ENCODE peak calls at places on chromosomes 3 and 15, in four cellular contexts. E is HEK293T, T is WTC11, W is HepG2. B is an unnamed sample.

GRCh38 chr3:187783098-187783497 is 37.8 kb upstream of the BCL6 start:
- DNase-seq in T (no peak), E (no peak), W (no peak), B (no peak)

GRCh38 chr3:149319750-149320149 is 13.7 kb downstream of the TM4SF18 start:
- DNase-seq in E (no peak), W (no peak), T (no peak), B (no peak)

GRCh38 chr3:63724987-63725386 is 72.5 kb downstream of the SNTN start:
- DNase-seq in W (no peak), T (peak; percentile 24), E (no peak), B (no peak)

GRCh38 chr3:31196881-31197364 is 302.5 kb upstream of the GADL1 start:
- DNase-seq in W (no peak), T (no peak), E (no peak), B (no peak)

GRCh38 chr3:129001817-129002572 is 891 bp downstream of the EFCC1 start:
- DNase-seq in T (peak; percentile 60), E (peak; percentile 51), W (no peak), B (no peak)

GRCh38 chr3:165895919-165896318 is 58.7 kb upstream of the BCHE start:
- DNase-seq in E (peak; percentile 27), W (peak; percentile 37), T (peak; percentile 85), B (peak; percentile 55)

GRCh38 chr3:170864525-170865208 is 5.3 kb downstream of the RPL22L1 start:
- DNase-seq in W (no peak), E (no peak), T (no peak), B (peak; percentile 21)

GRCh38 chr3:110932515-110933095 is 139.0 kb upstream of the NECTIN3 start:
- DNase-seq in W (no peak), E (no peak), T (no peak), B (no peak)

GRCh38 chr3:25495726-25496125 is 67.7 kb downstream of the RARB start:
- DNase-seq in W (no peak), T (no peak), E (no peak), B (no peak)

GRCh38 chr15:100525894-100526512 is 2.7 kb downstream of the CERS3 start:
- DNase-seq in E (no peak), T (no peak), W (no peak), B (no peak)

GRCh38 chr3:60431599-60431958 is 819.7 kb downstream of the FHIT start:
- DNase-seq in E (no peak), T (peak; percentile 17), W (no peak), B (peak; percentile 5)

GRCh38 chr3:61250784-61251173 is 473 bp downstream of the FHIT start:
- DNase-seq in E (peak; percentile 50), W (peak; percentile 38), T (peak; percentile 17), B (peak; percentile 50)

GRCh38 chr3:74067296-74067695 is 442.6 kb upstream of the PDZRN3 start:
- DNase-seq in E (no peak), W (no peak), T (no peak), B (no peak)

GRCh38 chr15:66832679-66833078 is 130.6 kb downstream of the SMAD6 start:
- DNase-seq in T (no peak), E (no peak), W (no peak), B (peak; percentile 50)

GRCh38 chr3:194730369-194730768 is 44.7 kb downstream of the FAM43A start:
- DNase-seq in E (no peak), W (no peak), T (no peak), B (no peak)

GRCh38 chr15:77852241-77853007 is 219.7 kb upstream of the LINGO1 start:
- DNase-seq in E (no peak), W (no peak), T (no peak), B (no peak)

GRCh38 chr3:66144792-66145733 is 75.7 kb upstream of the SLC25A26 start:
- DNase-seq in W (no peak), E (peak; percentile 9), T (no peak), B (no peak)

GRCh38 chr3:25587526-25587925 is 77.2 kb downstream of the TOP2B start:
- DNase-seq in E (no peak), W (no peak), T (no peak), B (no peak)

GRCh38 chr15:59400103-59400813 is 27.6 kb upstream of the MYO1E start:
- DNase-seq in W (no peak), T (no peak), E (no peak), B (no peak)

GRCh38 chr3:130242850-130243569 is 102.5 kb upstream of the COL6A5 start:
- DNase-seq in W (peak; percentile 9), T (no peak), E (peak; percentile 17), B (peak; percentile 65)

GRCh38 chr3:185582871-185583270 is 3.2 kb upstream of the SENP2 start:
- DNase-seq in T (no peak), W (no peak), E (no peak), B (no peak)

GRCh38 chr3:197752107-197752506 is 2.4 kb downstream of the FYTTD1 start:
- DNase-seq in T (no peak), E (no peak), W (no peak), B (peak; percentile 8)

GRCh38 chr15:40754574-40754882 is 526 bp downstream of the RMDN3 start:
- DNase-seq in E (no peak), W (no peak), T (peak; percentile 39), B (no peak)

GRCh38 chr3:184335661-184336483 is 1.5 kb upstream of the FAM131A start:
- DNase-seq in W (peak; percentile 54), T (peak; percentile 94), E (peak; percentile 75), B (peak; percentile 91)

GRCh38 chr3:41247590-41247989 is 48.3 kb downstream of the CTNNB1 start:
- DNase-seq in T (no peak), W (peak; percentile 95), E (no peak), B (no peak)

GRCh38 chr3:129829640-129830039 is 63.9 kb downstream of the TMCC1 start:
- DNase-seq in W (peak; percentile 83), T (peak; percentile 23), E (peak; percentile 55), B (peak; percentile 23)

GRCh38 chr3:123688241-123688747 is 103.4 kb upstream of the HACD2 start:
- DNase-seq in E (no peak), W (peak; percentile 60), T (no peak), B (no peak)

GRCh38 chr15:68816795-68817303 is 3.8 kb downstream of the ANP32A start:
- DNase-seq in W (peak; percentile 70), T (no peak), E (no peak), B (no peak)

GRCh38 chr3:16300881-16301359 is 35.9 kb downstream of the OXNAD1 start:
- DNase-seq in E (no peak), T (no peak), W (no peak), B (no peak)

GRCh38 chr3:62242846-62243245 is 130.5 kb downstream of the FEZF2 start:
- DNase-seq in E (no peak), W (no peak), T (peak; percentile 46), B (no peak)

GRCh38 chr3:56706629-56707028 is 23.6 kb upstream of the TASOR start:
- DNase-seq in W (no peak), E (no peak), T (no peak), B (no peak)

GRCh38 chr3:175336406-175337133 is 477.4 kb downstream of the NAALADL2 start:
- DNase-seq in T (no peak), W (no peak), E (no peak), B (no peak)

DNA sequence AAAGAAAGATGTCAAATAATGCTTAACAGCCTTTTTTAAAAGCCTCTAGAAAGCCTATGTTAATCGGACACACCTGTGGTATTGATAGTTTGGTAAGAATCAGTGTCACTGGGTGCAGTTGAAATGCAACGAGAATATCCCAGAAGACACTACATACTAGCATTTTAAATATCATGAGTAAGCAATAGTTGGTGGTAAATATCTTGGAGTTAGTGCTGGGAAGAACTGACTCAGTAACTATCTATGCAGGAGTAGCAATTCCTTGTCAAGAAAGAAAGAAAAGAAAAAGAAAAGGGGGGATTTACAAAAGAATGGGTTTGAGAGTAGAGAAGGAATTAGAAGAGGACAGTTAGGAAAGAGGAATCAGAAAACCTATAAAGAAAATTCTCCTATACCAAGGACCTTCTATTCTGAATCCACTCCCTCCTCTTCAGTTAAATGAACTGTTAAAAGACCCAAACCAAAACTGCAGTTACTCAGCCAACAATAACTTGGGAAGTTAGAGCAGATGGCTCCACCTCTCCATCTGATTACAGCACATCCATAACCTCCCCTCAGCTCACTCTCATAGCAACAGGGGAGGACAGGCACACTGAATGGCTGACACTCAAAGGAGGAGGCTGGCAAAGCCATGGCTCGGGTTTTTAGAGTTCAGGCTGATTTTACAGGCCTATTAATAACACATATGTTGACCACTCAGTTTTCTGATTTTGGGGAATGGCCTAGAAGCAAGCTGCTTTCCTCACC is 207.6 kb upstream of the MDFIC2 start:
- DNase-seq in W (no peak), T (no peak), E (no peak), B (no peak)
- TF ChIP-seq ELF4 in W (no peak), T (no peak), E (no peak), B (no peak)

GRCh38 chr15:80934761-80935221 is 54.8 kb downstream of the MESD start:
- DNase-seq in T (no peak), W (no peak), E (no peak), B (no peak)
- TF ChIP-seq ELF4 in T (no peak), W (no peak), E (no peak), B (no peak)

GRCh38 chr15:70347321-70347720 is 249.6 kb upstream of the TLE3 start:
- DNase-seq in W (no peak), E (no peak), T (no peak), B (no peak)

GRCh38 chr15:70344666-70345065 is 246.9 kb upstream of the TLE3 start:
- DNase-seq in E (no peak), W (no peak), T (no peak), B (no peak)

GRCh38 chr15:70343961-70344360 is 246.2 kb upstream of the TLE3 start:
- DNase-seq in E (no peak), T (no peak), W (no peak), B (no peak)

GRCh38 chr15:70347766-70348558 is 250.2 kb upstream of the TLE3 start:
- DNase-seq in W (no peak), T (no peak), E (no peak), B (no peak)

DNA sequence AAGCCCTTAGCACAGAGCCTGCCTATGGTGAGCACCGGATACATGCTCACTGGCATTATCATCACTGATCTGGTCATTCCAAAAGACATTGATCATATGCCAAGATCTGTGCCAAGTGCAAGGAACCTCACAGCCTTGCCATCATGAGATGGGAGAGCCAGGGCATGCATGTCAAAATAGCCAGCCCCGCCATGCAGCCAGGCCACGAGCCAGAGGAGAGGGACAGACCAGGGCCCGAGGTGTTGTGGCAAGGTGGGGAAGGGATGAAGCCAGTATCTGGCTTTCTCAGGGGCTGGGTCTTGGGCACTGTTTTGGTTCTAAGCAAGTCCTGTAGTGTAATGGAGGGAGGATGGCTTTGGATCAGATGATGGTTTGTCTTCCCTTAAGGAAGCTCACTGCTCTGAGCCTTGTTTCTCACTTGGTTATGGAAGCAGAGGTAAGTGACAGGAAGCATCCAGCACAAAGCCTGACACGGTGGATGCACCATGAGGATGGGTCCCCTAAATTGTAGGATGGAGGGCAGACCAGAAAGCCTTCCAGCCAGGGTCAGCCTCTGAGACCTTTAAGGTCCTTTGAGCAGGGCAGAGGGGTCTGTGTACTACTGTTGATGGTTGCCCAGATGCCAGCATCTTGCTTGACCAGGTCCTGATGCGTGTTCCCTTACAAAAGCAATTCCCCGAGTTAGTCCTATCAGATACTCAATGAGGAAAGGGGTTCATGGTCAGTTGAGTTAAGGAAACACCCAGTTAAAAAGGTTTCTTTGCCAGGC is 247.7 kb upstream of the TLE3 start:
- DNase-seq in W (no peak), T (no peak), E (no peak), B (no peak)
- TF ChIP-seq ELF4 in W (no peak), T (no peak), E (no peak), B (no peak)

GRCh38 chr3:45509038-45509767 is 85.3 kb upstream of the LIMD1 start:
- DNase-seq in E (peak; percentile 30), W (no peak), T (no peak), B (no peak)
- TF ChIP-seq ELF4 in E (no peak), W (no peak), T (no peak), B (no peak)

B was measured in K562.